ENCODE peak calls at places on chromosomes 3 and 15, in nine cellular contexts. W, S, A, D, R, Y, E, T and X are unnamed samples.

GRCh38 chr15:88015228-88015860 is 241.2 kb downstream of the NTRK3 start:
- DNase-seq in Y (no peak), S (no peak), E (no peak), W (no peak), T (peak; percentile 20), D (no peak), R (no peak), A (no peak), X (no peak)

GRCh38 chr3:138694287-138695007 is 85.9 kb downstream of the FAIM start:
- DNase-seq in E (peak; percentile 50), W (peak; percentile 97), T (no peak), Y (peak; percentile 91), A (no peak), S (peak; percentile 48), R (peak; percentile 97), D (no peak), X (no peak)

GRCh38 chr15:79283252-79284048 is 928 bp downstream of the ANKRD34C start:
- DNase-seq in S (peak; percentile 80), A (no peak), R (no peak), E (peak; percentile 54), W (peak; percentile 42), D (peak; percentile 66), T (no peak), Y (peak; percentile 28), X (no peak)

GRCh38 chr3:1348547-1348946 is 255.7 kb downstream of the CNTN6 start:
- DNase-seq in Y (peak; percentile 1), S (no peak), T (no peak), D (no peak), R (no peak), E (no peak), W (peak; percentile 0), A (no peak), X (no peak)

GRCh38 chr15:47196057-47196456 is 521.2 kb upstream of the SEMA6D start:
- DNase-seq in T (peak; percentile 67), Y (peak; percentile 88), E (peak; percentile 68), A (peak; percentile 56), W (peak; percentile 95), R (peak; percentile 64), S (peak; percentile 90), D (peak; percentile 76), X (peak; percentile 90)

GRCh38 chr3:192155194-192155593 is 572.1 kb downstream of the FGF12 start:
- DNase-seq in S (no peak), Y (no peak), A (no peak), T (no peak), E (no peak), R (no peak), W (no peak), D (no peak), X (no peak)

GRCh38 chr3:94162700-94163099 is 99.8 kb downstream of the NSUN3 start:
- DNase-seq in R (no peak), A (no peak), Y (peak; percentile 81), E (peak; percentile 82), D (peak; percentile 37), S (peak; percentile 24), W (peak; percentile 58), T (no peak), X (no peak)

GRCh38 chr15:68465861-68466560 is 34.0 kb upstream of the ITGA11 start:
- DNase-seq in T (no peak), W (peak; percentile 44), R (no peak), Y (no peak), E (no peak), D (no peak), A (no peak), S (no peak), X (no peak)

GRCh38 chr3:25782938-25783660 is at the start of gene NGLY1:
- DNase-seq in W (peak; percentile 85), T (peak; percentile 82), R (peak; percentile 34), A (peak; percentile 70), Y (peak; percentile 72), E (peak; percentile 63), D (peak; percentile 87), S (peak; percentile 93), X (peak; percentile 94)

GRCh38 chr3:194987571-194988494 is 283.1 kb downstream of the XXYLT1 start:
- DNase-seq in E (no peak), W (no peak), S (no peak), D (no peak), R (no peak), A (no peak), Y (no peak), T (no peak), X (peak; percentile 72)

GRCh38 chr15:61216519-61216918 is 12.6 kb downstream of the RORA start:
- DNase-seq in E (peak; percentile 13), W (no peak), D (no peak), A (no peak), Y (no peak), T (no peak), S (peak; percentile 28), R (no peak), X (no peak)

GRCh38 chr3:52221563-52222318 is 3.7 kb downstream of the TLR9 start:
- DNase-seq in Y (no peak), W (no peak), A (no peak), R (no peak), D (no peak), E (no peak), S (no peak), T (no peak), X (peak; percentile 81)

GRCh38 chr3:195269375-195270078 is 1.4 kb downstream of the XXYLT1 start:
- DNase-seq in S (no peak), R (no peak), Y (no peak), D (no peak), A (no peak), W (no peak), E (no peak), T (no peak), X (no peak)

GRCh38 chr3:83033123-83033522 is 1271.7 kb upstream of the GBE1 start:
- DNase-seq in E (no peak), R (no peak), S (no peak), A (no peak), D (no peak), T (no peak), W (peak; percentile 35), Y (no peak), X (no peak)

GRCh38 chr3:43024183-43024865 is 45.2 kb downstream of the GASK1A start:
- DNase-seq in E (no peak), D (no peak), T (no peak), S (no peak), R (no peak), Y (no peak), W (no peak), A (no peak), X (no peak)

GRCh38 chr3:149368850-149369497 is 8.5 kb downstream of the TM4SF1 start:
- DNase-seq in T (no peak), E (no peak), A (no peak), W (no peak), R (no peak), D (no peak), S (no peak), Y (peak; percentile 32), X (no peak)

GRCh38 chr15:39154136-39154770 is 426.6 kb upstream of the THBS1 start:
- DNase-seq in D (no peak), E (no peak), A (no peak), T (no peak), R (no peak), W (no peak), Y (no peak), S (peak; percentile 45), X (no peak)
- TF ChIP-seq CTCF in D (no peak), E (no peak), A (no peak), T (peak; percentile 6), R (peak; percentile 16), W (peak; percentile 30), Y (peak; percentile 35), S (peak; percentile 7), X (peak; percentile 18)

GRCh38 chr15:55588070-55588817 is at the start of gene PYGO1:
- DNase-seq in E (peak; percentile 50), W (peak; percentile 61), R (no peak), T (peak; percentile 63), A (peak; percentile 18), S (peak; percentile 80), Y (peak; percentile 58), D (peak; percentile 68), X (peak; percentile 87)
- TF ChIP-seq CTCF in E (no peak), W (peak; percentile 12), R (no peak), T (no peak), A (no peak), S (peak; percentile 11), Y (no peak), D (no peak), X (no peak)

DNA sequence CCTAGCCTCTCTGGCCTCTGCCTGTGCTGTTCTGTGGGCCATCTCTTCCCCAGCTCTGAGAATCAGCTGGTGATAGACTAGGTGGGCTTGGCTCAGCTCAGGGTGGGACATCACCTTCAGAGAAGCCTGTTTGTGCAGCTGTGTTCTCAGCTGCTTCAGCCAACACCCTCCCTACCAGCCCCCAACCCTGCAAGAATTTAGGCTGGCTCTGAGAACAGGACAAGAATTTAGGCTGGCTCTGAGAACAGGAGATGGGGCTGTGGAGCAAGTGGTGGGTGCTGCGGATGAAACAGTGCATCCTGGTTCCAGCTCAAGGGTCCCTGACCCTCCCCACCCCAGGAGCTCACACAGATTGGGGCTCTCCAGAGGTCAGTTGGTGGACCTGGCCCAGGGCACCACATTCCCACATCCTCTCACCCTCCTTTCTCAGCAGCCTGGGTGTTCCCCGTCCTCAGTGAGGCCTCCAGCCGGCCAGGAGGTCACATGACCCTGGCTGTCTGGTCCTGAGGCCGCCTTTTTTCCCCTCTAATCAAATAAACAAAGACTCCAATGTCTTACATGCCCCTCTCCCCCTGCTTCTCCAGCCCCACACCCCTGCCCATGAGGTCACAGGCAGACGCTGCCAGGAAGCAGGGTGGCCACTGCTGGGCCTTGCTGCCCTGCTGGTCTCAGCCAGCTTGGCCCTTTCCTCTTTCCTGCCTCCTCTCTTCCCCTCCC is 14.9 kb downstream of the PLEKHO2 start:
- DNase-seq in A (no peak), W (peak; percentile 57), E (no peak), R (no peak), S (peak; percentile 71), T (no peak), D (no peak), Y (peak; percentile 40), X (no peak)
- TF ChIP-seq CTCF in A (no peak), W (peak; percentile 38), E (no peak), R (no peak), S (no peak), T (no peak), D (no peak), Y (no peak), X (no peak)

DNA sequence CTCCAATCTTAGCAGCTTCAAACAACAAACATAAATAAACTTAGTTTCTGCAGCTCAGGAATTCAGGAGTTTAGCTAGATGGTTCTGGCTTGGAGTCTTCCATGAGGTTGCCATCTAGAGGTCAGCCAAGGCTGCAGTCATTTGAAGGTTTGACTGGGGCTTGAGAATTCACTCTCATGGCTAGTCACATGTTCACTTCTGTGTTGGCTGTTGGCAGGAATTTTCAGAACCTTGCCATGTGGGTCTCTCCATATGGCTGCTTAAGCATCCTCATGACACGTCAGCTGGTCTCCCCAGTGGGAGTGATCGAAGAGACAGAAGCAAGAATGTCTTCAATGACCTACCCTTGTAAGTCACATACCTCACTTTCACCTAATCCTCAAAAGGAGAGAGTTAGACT is 269.2 kb upstream of the CNTN3 start:
- DNase-seq in E (no peak), A (no peak), R (peak; percentile 4), W (peak; percentile 34), D (no peak), S (peak; percentile 49), T (no peak), Y (peak; percentile 30), X (no peak)
- TF ChIP-seq CTCF in E (no peak), A (no peak), R (peak; percentile 57), W (peak; percentile 50), D (no peak), S (peak; percentile 49), T (no peak), Y (peak; percentile 48), X (peak; percentile 29)

GRCh38 chr3:38560284-38560683 is 64.1 kb downstream of the EXOG start:
- DNase-seq in T (no peak), Y (no peak), W (no peak), R (no peak), E (no peak), S (no peak), A (no peak), D (no peak), X (peak; percentile 78)
- TF ChIP-seq CTCF in T (no peak), Y (peak; percentile 19), W (no peak), R (no peak), E (no peak), S (no peak), A (no peak), D (no peak), X (no peak)